ENCODE peak calls at places on chromosomes 7 and 10, in nine cellular contexts. J is BJ; H is effector memory CD4-positive, alpha-beta T cell; Q is body of pancreas; X is stomach; S is GM23248; P is CD4-positive, CD25-positive, alpha-beta regulatory T cell; I is thoracic aorta; B is esophagus squamous epithelium. Z is an unnamed sample. For H3K27me3, the result is how much of the 10 kb centered on the place peaks cover.

GRCh38 chr10:34996843-34997242 is 93.3 kb downstream of the CUL2 start:
- DNase-seq in J (peak), H (no peak), Q (no peak), X (no peak), S (peak), P (no peak), I (no peak), B (no peak), Z (no peak)

GRCh38 chr10:61487506-61487905 is 34.3 kb upstream of the TMEM26 start:
- DNase-seq in J (peak), H (no peak), Q (no peak), X (no peak), S (peak), P (no peak), I (no peak), B (no peak), Z (no peak)

GRCh38 chr7:151063212-151063561 is 3.8 kb downstream of the SLC4A2 start:
- DNase-seq in J (no peak), H (no peak), Q (peak), X (no peak), S (peak), P (no peak), I (no peak), B (no peak), Z (no peak)

GRCh38 chr7:121102619-121103018 is 114.1 kb downstream of the CPED1 start:
- DNase-seq in J (no peak), H (no peak), Q (no peak), X (peak), S (no peak), P (no peak), I (no peak), B (no peak), Z (no peak)

GRCh38 chr7:142303650-142304049 is 45.8 kb upstream of the PRSS58 start:
- DNase-seq in J (no peak), H (no peak), Q (no peak), X (no peak), S (peak), P (peak), I (no peak), B (no peak), Z (no peak)

GRCh38 chr10:59240581-59241183 is 64.2 kb downstream of the PHYHIPL start:
- DNase-seq in J (peak), H (no peak), Q (peak), X (no peak), S (peak), P (peak), I (no peak), B (no peak), Z (no peak)

GRCh38 chr7:90918303-90918702 is 322.2 kb downstream of the CDK14 start:
- DNase-seq in J (no peak), H (no peak), Q (no peak), X (no peak), S (no peak), P (no peak), I (no peak), B (no peak), Z (no peak)

GRCh38 chr7:142581341-142581740 is 167.9 kb upstream of the PRSS1 start:
- DNase-seq in J (no peak), H (no peak), Q (no peak), X (no peak), S (peak), P (peak), I (no peak), B (no peak), Z (peak)

GRCh38 chr7:5217851-5218331 is 27.9 kb downstream of the WIPI2 start:
- DNase-seq in J (no peak), H (no peak), Q (no peak), X (no peak), S (no peak), P (no peak), I (no peak), B (no peak), Z (no peak)

GRCh38 chr7:101857358-101857794 is 40.0 kb downstream of the CUX1 start:
- DNase-seq in J (no peak), H (no peak), Q (no peak), X (no peak), S (no peak), P (no peak), I (no peak), B (no peak), Z (no peak)

GRCh38 chr10:44651834-44652233 is 259.3 kb upstream of the TMEM72 start:
- DNase-seq in J (no peak), H (no peak), Q (no peak), X (no peak), S (peak), P (no peak), I (no peak), B (no peak), Z (no peak)

GRCh38 chr7:5491251-5492044 is 67.8 kb upstream of the TNRC18 start:
- DNase-seq in J (no peak), H (no peak), Q (no peak), X (peak), S (no peak), P (no peak), I (no peak), B (no peak), Z (no peak)

GRCh38 chr10:70561051-70561450 is 41.5 kb downstream of the PRF1 start:
- DNase-seq in J (no peak), H (no peak), Q (no peak), X (no peak), S (peak), P (no peak), I (no peak), B (no peak), Z (no peak)

DNA sequence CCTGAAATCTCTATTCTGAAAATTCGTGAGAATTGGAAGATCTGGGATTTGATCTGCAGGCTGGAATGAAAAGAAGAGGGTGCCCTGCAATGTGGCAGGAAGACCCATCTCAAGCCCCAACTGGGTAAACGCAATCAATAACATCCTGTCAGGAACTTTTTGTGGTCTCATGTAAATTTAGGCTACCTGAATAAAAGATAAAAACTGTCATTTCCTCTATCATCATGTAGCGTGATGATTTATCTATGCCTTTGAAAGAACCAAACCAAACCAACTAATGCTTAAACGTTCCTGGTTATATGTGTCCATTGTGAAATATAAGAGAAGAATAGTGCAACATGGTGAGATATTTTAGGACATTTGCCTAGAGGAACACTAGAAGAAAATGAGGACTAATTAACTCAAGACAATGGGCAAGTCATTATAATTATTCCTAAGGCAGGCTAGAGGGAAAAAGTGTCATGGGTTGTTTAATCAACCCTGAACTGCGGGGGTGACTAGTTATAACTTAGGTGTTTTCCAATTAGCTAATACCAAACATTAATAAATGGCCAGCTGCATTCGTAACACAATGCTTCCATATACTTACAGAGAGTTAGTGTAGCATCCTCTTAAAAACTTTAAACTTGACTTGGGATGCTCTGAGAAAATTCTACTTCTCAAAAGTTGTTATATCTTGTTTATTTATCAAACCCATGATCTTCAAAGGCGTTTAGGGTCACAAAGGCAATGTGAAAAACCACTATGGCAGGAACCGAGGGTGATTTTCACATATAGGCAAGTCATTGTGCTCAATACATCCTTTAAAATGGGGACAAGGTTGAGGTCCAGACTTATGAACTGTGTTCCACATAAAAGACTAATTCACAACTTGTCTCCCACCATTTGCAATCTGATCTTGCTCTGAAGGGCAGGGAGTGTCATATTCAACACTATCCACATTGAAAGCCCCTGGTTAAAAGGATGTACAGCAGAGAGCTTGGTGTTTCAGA is 48.6 kb upstream of the ADO start:
- DNase-seq in J (no peak), H (no peak), Q (no peak), X (no peak), S (no peak), P (no peak), I (no peak), B (no peak), Z (peak)
- H3K27me3 ChIP-seq in J (under half), H (under half), Q (under half), X (under half), S (under half), P (under half), I (under half), B (under half), Z (under half)

GRCh38 chr10:13943735-13944398 is 357.1 kb downstream of the PRPF18 start:
- DNase-seq in J (no peak), H (no peak), Q (no peak), X (no peak), S (no peak), P (no peak), I (no peak), B (no peak), Z (no peak)

GRCh38 chr10:13942030-13942429 is 355.3 kb downstream of the PRPF18 start:
- DNase-seq in J (no peak), H (no peak), Q (no peak), X (no peak), S (no peak), P (no peak), I (no peak), B (no peak), Z (no peak)

GRCh38 chr10:13944901-13945300 is 358.1 kb downstream of the PRPF18 start:
- DNase-seq in J (no peak), H (no peak), Q (no peak), X (no peak), S (no peak), P (no peak), I (no peak), B (no peak), Z (no peak)

GRCh38 chr10:13949844-13950542 is 363.2 kb downstream of the PRPF18 start:
- DNase-seq in J (peak), H (no peak), Q (no peak), X (no peak), S (peak), P (no peak), I (no peak), B (no peak), Z (no peak)

DNA sequence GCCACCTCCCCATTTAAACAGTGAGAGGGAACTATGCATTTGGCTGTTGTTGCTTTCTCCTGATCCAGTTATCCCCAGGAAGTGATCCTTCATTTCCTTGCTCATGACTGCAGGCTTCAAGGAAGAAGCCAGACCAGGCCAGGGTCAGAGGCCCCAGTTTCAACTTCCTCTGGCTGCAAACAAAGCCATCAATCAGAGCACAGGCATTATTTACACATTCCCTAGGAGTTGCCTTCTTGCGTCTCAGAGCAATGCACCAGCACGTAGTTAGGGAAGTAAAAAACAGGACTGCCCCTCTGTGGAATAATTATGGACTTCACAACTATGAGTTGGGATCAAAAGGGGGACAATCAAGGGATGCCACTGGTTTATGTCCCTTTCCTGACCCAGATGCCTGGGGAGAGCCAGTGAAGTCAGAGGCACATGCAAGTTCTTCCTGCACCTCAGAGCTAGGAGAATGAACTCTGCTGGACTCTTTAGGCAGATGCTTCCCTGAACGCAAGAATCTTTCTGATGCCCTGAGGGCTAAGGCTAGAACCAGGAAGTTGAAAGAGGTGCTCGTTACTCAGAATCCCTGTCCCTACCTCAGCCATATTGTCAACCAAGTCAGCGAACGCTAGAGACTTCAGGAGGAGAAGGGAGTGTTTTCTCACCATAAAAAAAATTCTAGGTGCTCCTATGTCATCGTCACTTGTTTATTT is 359.1 kb downstream of the PRPF18 start:
- DNase-seq in J (no peak), H (no peak), Q (no peak), X (no peak), S (no peak), P (no peak), I (no peak), B (no peak), Z (no peak)
- H3K27me3 ChIP-seq in J (under half), H (under half), Q (under half), X (under half), S (under half), P (under half), I (under half), B (under half), Z (under half)

DNA sequence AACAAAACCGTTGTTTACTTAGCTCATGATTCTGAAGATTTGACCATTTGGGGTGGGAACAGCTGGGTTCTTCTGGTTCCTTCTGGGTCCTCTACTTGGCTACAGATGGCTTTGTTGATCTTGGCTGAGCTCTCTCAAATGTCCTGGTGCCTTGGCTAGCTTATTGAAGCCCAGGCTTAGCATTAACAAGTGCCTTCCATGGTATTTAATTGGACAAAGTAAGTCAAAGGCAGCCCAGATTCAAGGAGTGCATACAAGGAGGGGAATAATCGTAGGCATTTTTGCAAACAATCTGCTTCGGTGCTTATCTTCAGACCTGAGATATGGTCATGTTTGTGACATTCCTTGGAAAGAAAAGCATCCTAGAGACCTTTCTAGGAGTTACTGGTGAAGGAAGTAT is 81.4 kb downstream of the ADCYAP1R1 start:
- DNase-seq in J (no peak), H (no peak), Q (no peak), X (no peak), S (no peak), P (no peak), I (no peak), B (no peak), Z (no peak)
- H3K27me3 ChIP-seq in J (under half), H (under half), Q (under half), X (under half), S (under half), P (under half), I (under half), B (under half), Z (under half)

GRCh38 chr10:19904202-19904661 is 88.0 kb downstream of the PLXDC2 start:
- DNase-seq in J (no peak), H (no peak), Q (no peak), X (no peak), S (peak), P (no peak), I (no peak), B (no peak), Z (no peak)
- H3K27me3 ChIP-seq in J (under half), H (under half), Q (under half), X (under half), S (under half), P (under half), I (under half), B (under half), Z (under half)

GRCh38 chr10:1267148-1267547 is 211.0 kb downstream of the WDR37 start:
- DNase-seq in J (no peak), H (no peak), Q (no peak), X (no peak), S (no peak), P (no peak), I (no peak), B (no peak), Z (no peak)
- H3K27me3 ChIP-seq in J (under half), H (under half), Q (under half), X (under half), S (under half), P (under half), I (under half), B (under half), Z (under half)

GRCh38 chr10:101087376-101087775 is 25.6 kb downstream of the KAZALD1 start:
- DNase-seq in J (no peak), H (no peak), Q (no peak), X (no peak), S (no peak), P (no peak), I (no peak), B (no peak), Z (no peak)

GRCh38 chr10:101090597-101090996 is 28.8 kb downstream of the KAZALD1 start:
- DNase-seq in J (no peak), H (no peak), Q (no peak), X (no peak), S (no peak), P (no peak), I (no peak), B (no peak), Z (no peak)

GRCh38 chr10:101091546-101092290 is 29.9 kb downstream of the KAZALD1 start:
- DNase-seq in J (no peak), H (no peak), Q (no peak), X (no peak), S (peak), P (no peak), I (no peak), B (no peak), Z (no peak)

GRCh38 chr10:101087965-101088364 is 26.2 kb downstream of the KAZALD1 start:
- DNase-seq in J (no peak), H (no peak), Q (no peak), X (no peak), S (no peak), P (no peak), I (no peak), B (no peak), Z (no peak)

GRCh38 chr10:101089520-101090299 is 27.9 kb downstream of the KAZALD1 start:
- DNase-seq in J (no peak), H (no peak), Q (no peak), X (no peak), S (no peak), P (no peak), I (no peak), B (no peak), Z (no peak)
- H3K27me3 ChIP-seq in J (under half), H (under half), Q (under half), X (half or more), S (under half), P (under half), I (under half), B (under half), Z (under half)

GRCh38 chr7:50359995-50360925 is 55.7 kb downstream of the IKZF1 start:
- DNase-seq in J (no peak), H (peak), Q (no peak), X (no peak), S (peak), P (peak), I (no peak), B (no peak), Z (peak)
- H3K27me3 ChIP-seq in J (under half), H (under half), Q (under half), X (under half), S (under half), P (under half), I (under half), B (under half), Z (under half)